ENCODE peak calls at places on chromosomes 11 and 22, in five cellular contexts. J is body of pancreas, H is type B pancreatic cell, E is AG04450, L is AG09309. I is an unnamed sample.

GRCh38 chr22:46823654-46824053 is 61.2 kb downstream of the TBC1D22A start:
- DNase-seq in L (no peak), E (no peak), H (no peak), J (no peak), I (no peak)

GRCh38 chr11:116772443-116773202 is at the start of gene BUD13:
- DNase-seq in H (peak), J (peak), L (no peak), E (peak), I (peak)

GRCh38 chr22:41656515-41656914 is 32.2 kb downstream of the SNU13 start:
- DNase-seq in E (peak), H (no peak), J (no peak), L (no peak), I (no peak)

GRCh38 chr11:86234831-86235461 is 9.6 kb upstream of the EED start:
- DNase-seq in L (no peak), J (no peak), E (no peak), H (no peak), I (no peak)

GRCh38 chr11:117830072-117830471 is 5.5 kb upstream of the FXYD2 start:
- DNase-seq in E (no peak), J (no peak), H (no peak), L (no peak), I (no peak)

GRCh38 chr11:17828311-17828751 is 93.8 kb downstream of the KCNC1 start:
- DNase-seq in E (peak), J (peak), L (no peak), H (no peak), I (no peak)

GRCh38 chr22:17366830-17367229 is 2.4 kb upstream of the CECR2 start:
- DNase-seq in H (no peak), L (no peak), E (no peak), J (no peak), I (no peak)

GRCh38 chr11:134418119-134418840 is 6.2 kb upstream of the B3GAT1 start:
- DNase-seq in L (no peak), H (no peak), E (no peak), J (no peak), I (no peak)

GRCh38 chr11:123072762-123073161 is 10.8 kb upstream of the HSPA8 start:
- DNase-seq in L (no peak), H (no peak), J (no peak), E (no peak), I (no peak)

GRCh38 chr11:101269390-101269789 is 139.8 kb upstream of the PGR start:
- DNase-seq in E (no peak), L (no peak), H (no peak), J (no peak), I (no peak)

GRCh38 chr22:17982572-17983141 is 41.7 kb downstream of the MICAL3 start:
- DNase-seq in H (no peak), J (no peak), E (no peak), L (no peak), I (no peak)

DNA sequence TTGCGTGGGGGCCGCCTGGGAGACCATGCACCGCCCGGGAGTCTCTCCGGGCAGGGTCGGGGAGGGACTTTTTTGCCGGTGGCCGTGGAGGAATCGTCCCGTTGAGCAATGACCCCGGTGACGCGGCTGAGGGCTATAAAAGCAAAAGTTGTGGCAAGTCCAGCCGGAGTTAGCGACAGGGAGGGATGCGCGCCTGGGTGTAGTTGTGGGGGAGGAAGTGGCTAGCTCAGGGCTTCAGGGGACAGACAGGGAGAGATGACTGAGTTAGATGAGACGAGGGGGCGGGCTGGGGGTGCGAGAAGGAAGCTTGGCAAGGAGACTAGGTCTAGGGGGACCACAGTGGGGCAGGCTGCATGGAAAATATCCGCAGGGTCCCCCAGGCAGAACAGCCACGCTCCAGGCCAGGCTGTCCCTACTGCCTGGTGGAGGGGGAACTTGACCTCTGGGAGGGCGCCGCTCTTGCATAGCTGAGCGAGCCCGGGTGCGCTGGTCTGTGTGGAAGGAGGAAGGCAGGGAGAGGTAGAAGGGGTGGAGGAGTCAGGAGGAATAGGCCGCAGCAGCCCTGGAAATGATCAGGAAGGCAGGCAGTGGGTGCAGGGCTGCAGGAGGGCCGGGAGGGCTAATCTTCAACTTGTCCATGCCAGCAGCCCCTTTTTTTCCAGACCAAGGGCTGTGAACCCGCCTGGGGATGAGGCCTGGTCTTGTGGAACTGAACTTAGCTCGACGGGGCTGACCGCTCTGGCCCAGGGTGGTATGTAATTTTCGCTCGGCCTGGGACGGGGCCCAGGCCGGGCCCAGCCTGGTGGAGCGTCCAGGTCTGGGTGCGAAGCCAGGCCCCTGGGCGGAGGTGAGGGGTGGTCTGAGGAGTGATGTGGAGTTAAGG is at the start of gene NEAT1:
- DNase-seq in L (peak), E (no peak), H (peak), J (peak), I (peak)
- TF ChIP-seq CTCF in L (no peak), E (no peak), H (no peak), J (no peak), I (no peak)

GRCh38 chr22:36759481-36760159 is 16.3 kb downstream of the IFT27 start:
- DNase-seq in L (no peak), E (no peak), H (peak), J (peak), I (no peak)
- TF ChIP-seq CTCF in L (no peak), E (no peak), H (no peak), J (no peak), I (no peak)

GRCh38 chr11:72599325-72600117 is 74.7 kb downstream of the PDE2A start:
- DNase-seq in H (no peak), J (no peak), L (no peak), E (no peak), I (no peak)
- TF ChIP-seq CTCF in H (no peak), J (no peak), L (no peak), E (no peak), I (no peak)

GRCh38 chr22:31291716-31292644 is at the start of gene PIK3IP1:
- DNase-seq in H (peak), L (peak), J (peak), E (peak), I (peak)
- TF ChIP-seq CTCF in H (peak), L (peak), J (peak), E (peak), I (peak)

DNA sequence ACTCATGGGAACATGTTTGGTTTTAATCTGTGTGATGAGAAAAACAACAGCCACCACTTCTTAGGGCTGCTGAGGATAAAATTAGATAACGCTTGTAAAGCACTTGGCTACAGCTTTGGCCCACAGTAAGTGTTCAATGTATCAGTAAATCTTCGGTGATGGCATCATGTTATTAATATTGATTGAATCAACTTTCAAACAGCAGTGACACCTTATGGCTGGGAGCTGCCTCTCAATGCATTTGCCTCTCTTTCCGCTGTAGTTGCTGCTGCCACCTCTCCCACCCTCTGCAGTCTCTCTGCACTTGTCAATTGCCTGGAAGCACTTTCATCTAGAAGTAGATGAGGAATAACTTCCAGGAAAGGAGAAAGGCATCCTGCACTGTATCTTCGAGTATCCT is 491.1 kb downstream of the OPCML start:
- DNase-seq in J (no peak), E (no peak), L (no peak), H (no peak), I (no peak)
- TF ChIP-seq CTCF in J (no peak), E (no peak), L (no peak), H (no peak), I (no peak)

GRCh38 chr11:2843551-2843950 is 42.0 kb downstream of the CDKN1C start:
- DNase-seq in E (no peak), J (no peak), L (no peak), H (no peak), I (no peak)

GRCh38 chr11:2842876-2843275 is 42.7 kb downstream of the CDKN1C start:
- DNase-seq in L (no peak), E (no peak), H (no peak), J (no peak), I (no peak)

GRCh38 chr11:2846056-2846455 is 39.5 kb downstream of the CDKN1C start:
- DNase-seq in J (no peak), H (no peak), E (no peak), L (no peak), I (no peak)

GRCh38 chr11:2844996-2845395 is 40.6 kb downstream of the CDKN1C start:
- DNase-seq in L (no peak), J (no peak), E (no peak), H (no peak), I (no peak)

GRCh38 chr11:2844116-2844515 is 41.5 kb downstream of the CDKN1C start:
- DNase-seq in L (no peak), H (no peak), J (no peak), E (no peak), I (no peak)
- TF ChIP-seq CTCF in L (no peak), H (no peak), J (no peak), E (no peak), I (no peak)

GRCh38 chr11:129279326-129280026 is 87.4 kb upstream of the ARHGAP32 start:
- DNase-seq in J (peak), H (peak), E (no peak), L (peak), I (no peak)
- TF ChIP-seq CTCF in J (no peak), H (no peak), E (no peak), L (no peak), I (no peak)

I was measured in kidney epithelial cell.